ENCODE peak calls at places on chromosome 2, in eight cellular contexts. T is CD8-positive, alpha-beta T cell; O is iPS DF 6.9; C is fibroblast of lung; S is body of pancreas; B is IMR-90; I is Karpas-422; R is transverse colon. E is an unnamed sample.
A peak's percentile ranks its signal among the peaks of the same experiment; 100 is the strongest.

GRCh38 chr2:234670052-234670451 is 173.2 kb upstream of the ARL4C start:
- DNase-seq in T (no peak), O (no peak), C (peak; percentile 93), S (no peak), B (peak; percentile 94), I (no peak), R (no peak), E (no peak)

GRCh38 chr2:54629914-54630609 is 93.4 kb upstream of the EML6 start:
- DNase-seq in T (no peak), O (no peak), C (peak; percentile 69), S (peak; percentile 89), B (peak; percentile 66), I (no peak), R (peak; percentile 29), E (no peak)

GRCh38 chr2:136424112-136424511 is 306.2 kb upstream of the CXCR4 start:
- DNase-seq in T (no peak), O (no peak), C (no peak), S (no peak), B (no peak), I (no peak), R (no peak), E (no peak)

GRCh38 chr2:235314371-235314915 is 179.4 kb upstream of the AGAP1 start:
- DNase-seq in T (no peak), O (no peak), C (peak; percentile 6), S (no peak), B (no peak), I (no peak), R (no peak), E (no peak)

GRCh38 chr2:69601179-69601612 is 42.3 kb downstream of the AAK1 start:
- DNase-seq in T (no peak), O (no peak), C (peak; percentile 96), S (no peak), B (peak; percentile 97), I (no peak), R (no peak), E (no peak)

GRCh38 chr2:201781583-201782051 is 884 bp upstream of the ALS2 start:
- DNase-seq in T (peak; percentile 49), O (no peak), C (no peak), S (peak; percentile 34), B (no peak), I (peak; percentile 68), R (no peak), E (no peak)

GRCh38 chr2:30766666-30767065 is 40.6 kb downstream of the CAPN13 start:
- DNase-seq in T (no peak), O (no peak), C (no peak), S (no peak), B (no peak), I (no peak), R (no peak), E (no peak)

GRCh38 chr2:26274058-26274613 is 29.4 kb downstream of the HADHB start:
- DNase-seq in T (no peak), O (no peak), C (peak; percentile 81), S (peak; percentile 88), B (peak; percentile 90), I (no peak), R (peak; percentile 68), E (no peak)

GRCh38 chr2:29223851-29224692 is 108.9 kb downstream of the CLIP4 start:
- DNase-seq in T (no peak), O (no peak), C (peak; percentile 78), S (peak; percentile 15), B (peak; percentile 55), I (no peak), R (peak; percentile 26), E (no peak)

GRCh38 chr2:9945596-9945995 is 5.9 kb upstream of the GRHL1 start:
- DNase-seq in T (no peak), O (no peak), C (no peak), S (no peak), B (no peak), I (no peak), R (no peak), E (no peak)

DNA sequence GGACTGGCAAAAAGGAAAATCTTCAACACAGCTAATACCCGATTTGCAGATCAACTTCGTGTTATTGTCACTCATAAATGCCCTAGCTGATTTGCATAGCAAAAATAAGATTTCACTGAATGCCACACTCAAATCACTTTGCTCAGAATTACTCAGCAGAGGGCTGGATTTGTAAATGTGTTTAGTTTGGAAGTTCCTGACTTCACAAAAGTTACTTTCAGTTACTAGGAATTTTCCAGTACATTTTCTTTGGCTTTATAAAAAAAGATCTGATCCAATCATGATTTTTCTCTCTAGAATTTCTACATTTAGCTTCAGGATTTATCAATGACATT is 433.3 kb upstream of the ID2 start:
- DNase-seq in T (no peak), O (no peak), C (peak; percentile 3), S (no peak), B (peak; percentile 39), I (no peak), R (no peak), E (no peak)
- H3K9me3 ChIP-seq in T (peaks cover 2% of the 10 kb centered on the region), O (no peaks in the 10 kb centered on the region), C (no peaks in the 10 kb centered on the region), S (no peaks in the 10 kb centered on the region), B (peaks cover 4% of the 10 kb centered on the region), I (peaks cover 7% of the 10 kb centered on the region), R (no peaks in the 10 kb centered on the region), E (no peaks in the 10 kb centered on the region)

GRCh38 chr2:95215018-95215612 is 7.8 kb downstream of the ZNF892 start:
- DNase-seq in T (no peak), O (no peak), C (no peak), S (no peak), B (no peak), I (no peak), R (no peak), E (no peak)
- H3K9me3 ChIP-seq in T (peaks cover 76% of the 10 kb centered on the region), O (peaks cover 15% of the 10 kb centered on the region), C (no peaks in the 10 kb centered on the region), S (peaks cover 82% of the 10 kb centered on the region), B (peaks cover 67% of the 10 kb centered on the region), I (peaks cover 62% of the 10 kb centered on the region), R (peaks cover 90% of the 10 kb centered on the region), E (peaks cover 34% of the 10 kb centered on the region)

GRCh38 chr2:15983496-15983895 is 43.1 kb downstream of the MYCN start:
- DNase-seq in T (no peak), O (no peak), C (no peak), S (no peak), B (no peak), I (no peak), R (no peak), E (no peak)
- H3K9me3 ChIP-seq in T (no peaks in the 10 kb centered on the region), O (no peaks in the 10 kb centered on the region), C (no peaks in the 10 kb centered on the region), S (no peaks in the 10 kb centered on the region), B (peaks cover 53% of the 10 kb centered on the region), I (no peaks in the 10 kb centered on the region), R (no peaks in the 10 kb centered on the region), E (no peaks in the 10 kb centered on the region)

GRCh38 chr2:71066856-71067255 is 1.6 kb upstream of the NAGK start:
- DNase-seq in T (no peak), O (no peak), C (no peak), S (no peak), B (no peak), I (no peak), R (no peak), E (no peak)

GRCh38 chr2:71069376-71069775 is 928 bp downstream of the NAGK start:
- DNase-seq in T (no peak), O (no peak), C (peak; percentile 64), S (no peak), B (peak; percentile 56), I (no peak), R (no peak), E (no peak)

GRCh38 chr2:71067567-71068217 is 756 bp upstream of the NAGK start:
- DNase-seq in T (no peak), O (no peak), C (peak; percentile 20), S (no peak), B (no peak), I (peak; percentile 59), R (no peak), E (no peak)

GRCh38 chr2:71070294-71071025 is 2.0 kb downstream of the NAGK start:
- DNase-seq in T (no peak), O (no peak), C (peak; percentile 29), S (peak; percentile 29), B (peak; percentile 37), I (peak; percentile 74), R (no peak), E (no peak)

DNA sequence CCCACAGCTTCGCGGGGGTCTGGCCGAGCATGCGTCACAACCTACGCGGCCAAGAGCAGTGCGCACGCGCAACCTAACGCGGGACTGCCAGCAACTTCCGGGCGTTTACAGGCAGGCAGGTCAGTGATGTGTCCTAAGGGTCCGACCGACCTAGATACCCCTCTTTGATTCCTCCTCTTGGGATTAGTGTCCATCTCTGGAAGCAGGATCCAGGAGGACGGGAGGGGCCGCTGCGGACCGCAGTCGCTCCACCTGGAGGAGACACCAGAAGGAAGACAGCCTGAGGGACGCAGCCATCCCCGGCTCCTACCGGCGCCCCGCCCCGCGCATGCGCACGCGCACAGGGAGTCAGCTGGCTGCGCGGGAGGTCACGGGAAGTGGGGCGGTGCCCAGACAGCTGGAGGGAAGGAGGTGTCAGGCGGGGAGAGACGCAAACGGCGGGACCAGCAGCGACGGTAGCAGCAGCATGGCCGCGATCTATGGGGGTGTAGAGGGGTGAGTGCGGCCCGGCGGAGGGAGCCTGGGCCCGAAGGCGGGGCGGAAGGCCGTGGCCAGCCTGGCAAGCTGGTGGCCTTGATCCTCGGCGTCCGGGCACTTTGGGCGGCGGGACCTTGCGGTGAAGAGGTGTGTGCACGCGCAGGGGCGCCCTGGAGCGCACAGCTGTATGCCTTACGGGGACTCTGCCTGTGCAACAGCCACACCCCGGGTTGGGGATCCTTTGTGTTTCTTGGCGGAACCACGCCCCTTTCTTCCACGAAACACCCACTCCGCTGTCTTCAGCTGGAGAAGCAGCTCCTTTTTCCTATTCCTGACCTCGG is at the start of gene NAGK:
- DNase-seq in T (peak; percentile 99), O (peak; percentile 91), C (peak; percentile 90), S (peak; percentile 96), B (peak; percentile 94), I (peak; percentile 100), R (peak; percentile 97), E (peak; percentile 94)
- H3K9me3 ChIP-seq in T (no peaks in the 10 kb centered on the region), O (no peaks in the 10 kb centered on the region), C (no peaks in the 10 kb centered on the region), S (no peaks in the 10 kb centered on the region), B (no peaks in the 10 kb centered on the region), I (no peaks in the 10 kb centered on the region), R (no peaks in the 10 kb centered on the region), E (no peaks in the 10 kb centered on the region)

DNA sequence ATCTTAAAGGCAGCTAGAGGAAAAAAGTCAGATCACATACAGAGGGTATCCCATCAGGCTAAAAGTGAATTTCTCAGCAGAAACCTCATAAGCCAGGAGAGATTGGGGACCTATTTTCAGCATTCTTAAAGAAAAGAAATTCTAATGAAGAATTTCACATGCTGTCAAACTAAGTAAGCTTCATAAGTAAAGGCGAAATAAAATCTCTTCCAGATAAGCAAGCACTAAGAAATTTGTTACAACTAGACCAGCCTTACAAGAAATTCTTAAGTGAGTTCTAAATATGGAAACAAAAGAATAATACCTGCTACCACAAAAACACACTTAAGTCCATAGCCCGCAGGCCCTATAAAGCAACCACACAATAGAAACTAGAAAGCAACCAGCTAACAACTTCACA is 186.1 kb downstream of the ETAA1 start:
- DNase-seq in T (no peak), O (no peak), C (no peak), S (no peak), B (no peak), I (no peak), R (no peak), E (no peak)
- H3K9me3 ChIP-seq in T (peaks cover 3% of the 10 kb centered on the region), O (no peaks in the 10 kb centered on the region), C (no peaks in the 10 kb centered on the region), S (no peaks in the 10 kb centered on the region), B (peaks cover 17% of the 10 kb centered on the region), I (peaks cover 2% of the 10 kb centered on the region), R (peaks cover 20% of the 10 kb centered on the region), E (peaks cover 3% of the 10 kb centered on the region)

DNA sequence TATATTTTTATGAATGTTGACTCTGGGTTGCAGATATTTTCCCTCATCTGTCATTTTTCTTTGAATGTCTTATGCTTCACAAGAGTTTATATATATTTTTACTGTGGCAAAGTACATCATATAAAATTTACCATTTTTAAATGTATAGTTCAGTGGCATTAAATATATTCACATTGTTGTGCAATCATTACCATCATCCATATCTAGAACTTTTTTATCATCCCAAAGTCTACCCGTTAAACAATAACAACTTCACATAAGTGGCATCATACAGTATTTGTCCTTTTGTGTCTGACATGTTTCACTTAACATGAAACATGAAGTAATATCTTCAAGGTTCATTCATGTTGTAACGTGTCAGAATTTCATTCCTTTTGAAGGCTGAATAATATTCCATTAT is 24.5 kb downstream of the RAB3GAP1 start:
- DNase-seq in T (no peak), O (no peak), C (no peak), S (no peak), B (no peak), I (no peak), R (no peak), E (no peak)
- H3K9me3 ChIP-seq in T (no peaks in the 10 kb centered on the region), O (peaks cover 2% of the 10 kb centered on the region), C (peaks cover 1% of the 10 kb centered on the region), S (peaks cover 3% of the 10 kb centered on the region), B (peaks cover 10% of the 10 kb centered on the region), I (peaks cover 10% of the 10 kb centered on the region), R (no peaks in the 10 kb centered on the region), E (peaks cover 21% of the 10 kb centered on the region)